ENCODE peak calls at places on chromosomes 12 and 14, in six cellular contexts. E is pancreas, N is heart right ventricle, Y is cardiac muscle cell, U is uterus, W is A549. X is an unnamed sample.

GRCh38 chr14:59511916-59512530 is 27.7 kb downstream of the JKAMP start:
- DNase-seq in E (no peak), N (no peak), Y (peak; percentile 15), U (no peak), W (peak; percentile 24), X (no peak)

GRCh38 chr14:97975960-97976359 is 1178.8 kb downstream of the VRK1 start:
- DNase-seq in E (no peak), N (no peak), Y (no peak), U (no peak), W (no peak), X (no peak)

GRCh38 chr14:50260072-50260471 is 28.7 kb upstream of the SOS2 start:
- DNase-seq in E (no peak), N (no peak), Y (no peak), U (no peak), W (no peak), X (no peak)

GRCh38 chr12:108793756-108794441 is 62.6 kb upstream of the CORO1C start:
- DNase-seq in E (no peak), N (peak; percentile 55), Y (peak; percentile 54), U (no peak), W (no peak), X (no peak)

GRCh38 chr12:8987589-8988205 is 1.6 kb upstream of the KLRG1 start:
- DNase-seq in E (no peak), N (no peak), Y (no peak), U (no peak), W (no peak), X (no peak)

GRCh38 chr14:40599726-40600125 is 1007.0 kb upstream of the LRFN5 start:
- DNase-seq in E (no peak), N (no peak), Y (no peak), U (no peak), W (no peak), X (no peak)

GRCh38 chr12:89951050-89951693 is 242.5 kb upstream of the ATP2B1 start:
- DNase-seq in E (no peak), N (no peak), Y (no peak), U (no peak), W (peak; percentile 81), X (no peak)

GRCh38 chr12:79055926-79056674 is 191.5 kb downstream of the SYT1 start:
- DNase-seq in E (no peak), N (no peak), Y (peak; percentile 42), U (no peak), W (peak; percentile 6), X (no peak)

GRCh38 chr12:32533971-32534590 is 134.7 kb downstream of the FGD4 start:
- DNase-seq in E (peak; percentile 81), N (no peak), Y (peak; percentile 77), U (peak; percentile 22), W (peak; percentile 61), X (peak; percentile 83)

GRCh38 chr14:86333506-86333905 is 803.6 kb downstream of the FLRT2 start:
- DNase-seq in E (no peak), N (no peak), Y (no peak), U (no peak), W (no peak), X (no peak)

GRCh38 chr14:77872971-77873370 is 73.1 kb downstream of the ADCK1 start:
- DNase-seq in E (peak; percentile 49), N (no peak), Y (no peak), U (no peak), W (no peak), X (no peak)

GRCh38 chr12:12985817-12986408 is 14.2 kb downstream of the HEBP1 start:
- DNase-seq in E (no peak), N (no peak), Y (peak; percentile 38), U (no peak), W (peak; percentile 58), X (no peak)

GRCh38 chr14:94129758-94130414 is 482 bp upstream of the IFI27L2 start:
- DNase-seq in E (no peak), N (peak; percentile 40), Y (peak; percentile 62), U (peak; percentile 51), W (peak; percentile 54), X (peak; percentile 69)

GRCh38 chr14:87934185-87934584 is 58.8 kb downstream of the GALC start:
- DNase-seq in E (no peak), N (no peak), Y (peak; percentile 3), U (no peak), W (no peak), X (no peak)

GRCh38 chr12:93085383-93086287 is 156.5 kb upstream of the EEA1 start:
- DNase-seq in E (no peak), N (no peak), Y (no peak), U (no peak), W (no peak), X (no peak)

GRCh38 chr12:117441751-117442150 is 80.3 kb upstream of the NOS1 start:
- DNase-seq in E (no peak), N (peak; percentile 75), Y (peak; percentile 0), U (no peak), W (peak; percentile 16), X (no peak)

GRCh38 chr14:78598046-78598652 is 428.0 kb downstream of the NRXN3 start:
- DNase-seq in E (peak; percentile 33), N (peak; percentile 14), Y (peak; percentile 64), U (peak; percentile 18), W (peak; percentile 68), X (no peak)

GRCh38 chr12:93126069-93126474 is 197.0 kb upstream of the EEA1 start:
- DNase-seq in E (no peak), N (no peak), Y (no peak), U (no peak), W (no peak), X (no peak)

DNA sequence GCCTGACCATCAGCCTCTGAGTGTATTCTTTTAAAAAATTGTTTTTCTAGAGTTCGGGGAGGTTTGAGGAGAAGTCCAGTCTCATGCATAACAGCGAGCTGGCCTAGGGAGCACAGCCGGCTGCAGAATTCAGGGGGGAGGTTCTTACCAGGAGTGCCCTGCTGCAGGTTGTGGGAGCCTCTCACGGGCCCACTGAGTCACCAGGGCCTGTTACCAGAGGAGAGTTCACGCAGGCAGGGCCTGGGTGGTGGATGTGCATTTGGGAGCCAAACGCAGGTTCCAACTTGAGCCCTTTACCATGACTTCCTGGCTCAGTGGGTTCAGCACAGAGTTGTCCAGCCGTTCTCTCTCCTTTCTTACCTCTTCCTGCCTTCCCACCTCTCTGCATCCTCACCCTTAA is 14.4 kb downstream of the CD9 start:
- DNase-seq in E (no peak), N (no peak), Y (no peak), U (no peak), W (no peak), X (no peak)
- H3K4me3 ChIP-seq in E (no peak overlapping the region), N (no peak overlapping the region), Y (no peak overlapping the region), U (no peak overlapping the region), W (no peak overlapping the region), X (peak overlapping the region; percentile 8)

GRCh38 chr12:14776236-14776959 is 26.9 kb downstream of the WBP11 start:
- DNase-seq in E (no peak), N (no peak), Y (peak; percentile 57), U (no peak), W (no peak), X (no peak)

GRCh38 chr12:14774944-14775651 is 28.2 kb downstream of the WBP11 start:
- DNase-seq in E (peak; percentile 62), N (peak; percentile 40), Y (peak; percentile 70), U (peak; percentile 53), W (peak; percentile 33), X (peak; percentile 84)

GRCh38 chr12:14775652-14776020 is 27.6 kb downstream of the WBP11 start:
- DNase-seq in E (no peak), N (no peak), Y (peak; percentile 70), U (no peak), W (no peak), X (no peak)

GRCh38 chr12:14779834-14780233 is 23.4 kb downstream of the WBP11 start:
- DNase-seq in E (no peak), N (no peak), Y (no peak), U (no peak), W (no peak), X (no peak)

GRCh38 chr12:14777271-14777670 is 26.0 kb downstream of the WBP11 start:
- DNase-seq in E (peak; percentile 58), N (no peak), Y (peak; percentile 29), U (no peak), W (no peak), X (no peak)
- H3K4me3 ChIP-seq in E (peak overlapping the region; percentile 52), N (no peak overlapping the region), Y (no peak overlapping the region), U (no peak overlapping the region), W (no peak overlapping the region), X (peak overlapping the region; percentile 90)

DNA sequence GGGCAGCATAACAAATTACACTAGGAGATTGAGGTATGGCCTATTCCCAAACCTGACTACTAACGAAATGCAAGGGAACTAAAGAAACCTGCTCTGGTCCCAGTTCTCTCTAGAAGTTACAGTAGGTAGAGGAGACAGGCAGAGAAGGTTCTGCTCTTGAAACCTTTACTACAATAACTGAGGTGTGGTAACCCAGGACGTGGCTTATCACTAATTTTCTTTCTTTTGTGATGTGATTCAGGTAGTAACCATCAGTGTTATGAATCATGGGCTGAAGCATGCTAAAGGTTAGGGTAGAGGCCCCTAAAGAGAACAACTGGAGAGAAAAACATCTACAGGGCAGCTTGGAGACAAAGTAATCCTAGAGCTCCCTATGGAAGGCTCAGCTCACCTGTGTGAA is 41.7 kb upstream of the COL2A1 start:
- DNase-seq in E (no peak), N (no peak), Y (no peak), U (no peak), W (no peak), X (no peak)
- H3K4me3 ChIP-seq in E (no peak overlapping the region), N (no peak overlapping the region), Y (no peak overlapping the region), U (no peak overlapping the region), W (no peak overlapping the region), X (no peak overlapping the region)

DNA sequence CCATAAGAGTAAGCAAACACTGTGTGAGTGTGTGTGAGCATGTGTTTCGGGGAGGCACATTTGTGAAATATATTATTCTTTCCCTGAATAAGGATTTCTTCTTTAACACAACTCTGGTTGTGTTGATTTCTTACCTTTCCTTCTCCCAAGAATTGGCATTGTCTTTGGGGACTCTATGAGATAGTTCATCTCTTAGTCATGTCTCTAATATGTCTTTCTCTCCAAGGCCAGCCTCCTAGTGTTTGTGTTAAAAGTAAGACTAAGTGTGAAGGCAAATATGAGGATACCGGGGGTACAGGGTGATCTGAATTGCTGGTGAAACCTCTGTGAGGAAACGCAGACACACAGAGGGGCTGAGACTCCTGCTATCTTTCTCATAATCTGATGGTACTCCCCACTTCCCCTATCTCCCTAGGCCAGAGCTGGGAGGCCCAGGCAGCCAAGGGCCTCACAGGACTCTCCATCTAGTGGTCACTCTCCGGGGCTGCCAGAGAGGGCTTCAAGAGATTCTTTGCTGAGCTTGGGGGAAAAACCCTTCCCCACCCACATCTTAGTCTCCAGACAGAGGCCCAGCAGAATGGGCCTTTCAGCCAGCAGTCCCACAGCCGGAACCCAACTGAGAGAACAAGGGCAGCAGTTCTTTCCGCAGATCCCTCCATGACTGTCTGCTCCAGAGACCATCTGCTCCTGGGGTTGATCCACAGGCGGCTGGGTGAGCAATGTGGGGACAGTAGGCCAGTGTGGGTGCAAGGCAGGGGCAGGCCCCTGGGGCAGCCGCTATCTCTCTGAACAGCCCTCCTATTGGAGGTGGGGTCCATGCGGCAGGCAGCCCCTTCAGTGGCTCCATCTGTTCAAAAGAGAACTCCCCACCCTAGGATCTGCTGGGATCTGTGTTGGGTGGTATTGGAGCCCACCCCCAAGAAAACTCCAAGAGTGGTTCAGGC is 5.8 kb upstream of the HOXC12 start:
- DNase-seq in E (no peak), N (no peak), Y (no peak), U (no peak), W (no peak), X (no peak)
- H3K4me3 ChIP-seq in E (no peak overlapping the region), N (no peak overlapping the region), Y (no peak overlapping the region), U (no peak overlapping the region), W (no peak overlapping the region), X (no peak overlapping the region)

GRCh38 chr14:74985028-74985310 is 17.8 kb upstream of the EIF2B2 start:
- DNase-seq in E (no peak), N (peak; percentile 55), Y (no peak), U (no peak), W (no peak), X (peak; percentile 84)
- H3K4me3 ChIP-seq in E (no peak overlapping the region), N (no peak overlapping the region), Y (no peak overlapping the region), U (no peak overlapping the region), W (no peak overlapping the region), X (peak overlapping the region; percentile 4)

GRCh38 chr14:21536395-21537087 is 10.4 kb upstream of the SALL2 start:
- DNase-seq in E (no peak), N (no peak), Y (no peak), U (no peak), W (no peak), X (no peak)
- H3K4me3 ChIP-seq in E (no peak overlapping the region), N (peak overlapping the region; percentile 42), Y (peak overlapping the region; percentile 59), U (peak overlapping the region; percentile 0), W (no peak overlapping the region), X (peak overlapping the region; percentile 62)

X was measured in coronary artery.